ENCODE peak calls at places on chromosome 3, in ten cellular contexts. F is GM23338, W is prostate gland, G is HCT116, V is GM12878, I is suprapubic skin, Q is SK-N-MC, R is vagina, X is transverse colon, T is GM12891. B is an unnamed sample.

GRCh38 chr3:52277972-52278509 is 408 bp downstream of the WDR82 start:
- DNase-seq in F (peak; percentile 62), R (no peak), T (no peak), Q (no peak), X (no peak), I (peak; percentile 84), W (peak; percentile 33), G (no peak), V (no peak), B (peak; percentile 93)

GRCh38 chr3:112097378-112097777 is 11.2 kb downstream of the C3orf52 start:
- DNase-seq in I (no peak), Q (no peak), F (no peak), V (no peak), R (no peak), W (peak; percentile 87), G (peak; percentile 91), T (no peak), X (peak; percentile 71), B (no peak)

GRCh38 chr3:45994661-45995369 is 809 bp downstream of the FYCO1 start:
- DNase-seq in W (no peak), T (no peak), F (peak; percentile 30), G (no peak), V (no peak), Q (no peak), R (no peak), I (no peak), X (peak; percentile 54), B (no peak)

GRCh38 chr3:72379500-72380187 is 468.6 kb downstream of the SHQ1 start:
- DNase-seq in R (no peak), G (no peak), W (no peak), T (no peak), Q (no peak), X (no peak), V (no peak), I (no peak), F (no peak), B (no peak)

GRCh38 chr3:82085356-82085755 is 323.9 kb upstream of the GBE1 start:
- DNase-seq in I (no peak), R (no peak), X (no peak), W (no peak), Q (no peak), T (no peak), G (no peak), F (no peak), V (no peak), B (no peak)

GRCh38 chr3:141405581-141405980 is 37.3 kb downstream of the ZBTB38 start:
- DNase-seq in F (no peak), R (no peak), G (no peak), T (no peak), I (no peak), V (no peak), X (no peak), Q (no peak), W (no peak), B (no peak)

GRCh38 chr3:6180171-6180570 is 680.7 kb upstream of the GRM7 start:
- DNase-seq in T (no peak), X (no peak), I (no peak), F (no peak), V (no peak), R (no peak), G (no peak), W (no peak), Q (no peak), B (no peak)

GRCh38 chr3:170598091-170598502 is 12.2 kb upstream of the SLC7A14 start:
- DNase-seq in Q (no peak), I (no peak), W (no peak), F (no peak), R (no peak), T (no peak), G (no peak), V (no peak), X (no peak), B (no peak)

GRCh38 chr3:100556656-100557310 is 52.6 kb upstream of the ADGRG7 start:
- DNase-seq in W (no peak), I (no peak), R (no peak), G (no peak), X (no peak), T (no peak), V (no peak), Q (no peak), F (no peak), B (no peak)

GRCh38 chr3:141192345-141192744 is 39.3 kb upstream of the PXYLP1 start:
- DNase-seq in R (no peak), I (peak; percentile 99), T (peak; percentile 51), X (peak; percentile 98), F (peak; percentile 98), W (peak; percentile 95), Q (peak; percentile 91), G (peak; percentile 89), V (peak; percentile 64), B (peak; percentile 100)

GRCh38 chr3:59502806-59503205 is 453.0 kb upstream of the CFAP20DC start:
- DNase-seq in F (no peak), T (no peak), X (no peak), V (no peak), I (no peak), R (no peak), Q (no peak), W (no peak), G (no peak), B (no peak)

GRCh38 chr3:175295248-175296000 is 436.3 kb downstream of the NAALADL2 start:
- DNase-seq in V (no peak), G (no peak), F (no peak), Q (no peak), T (no peak), R (no peak), X (no peak), I (no peak), W (no peak), B (no peak)

GRCh38 chr3:65888980-65889706 is 149.6 kb downstream of the MAGI1 start:
- DNase-seq in G (peak; percentile 13), W (no peak), T (no peak), Q (no peak), V (no peak), I (no peak), R (no peak), X (no peak), F (peak; percentile 36), B (no peak)

GRCh38 chr3:193869221-193870201 is 266.4 kb upstream of the HES1 start:
- DNase-seq in W (no peak), F (peak; percentile 77), G (peak; percentile 79), Q (no peak), R (no peak), X (no peak), T (no peak), V (no peak), I (no peak), B (no peak)

GRCh38 chr3:186165331-186165730 is 56.4 kb upstream of the ETV5 start:
- DNase-seq in Q (no peak), W (no peak), T (no peak), I (no peak), G (no peak), X (no peak), R (no peak), F (no peak), V (no peak), B (no peak)

GRCh38 chr3:72487078-72487765 is 361.0 kb downstream of the SHQ1 start:
- DNase-seq in V (no peak), X (peak; percentile 72), W (peak; percentile 26), F (peak; percentile 15), G (peak; percentile 19), I (peak; percentile 91), R (no peak), T (no peak), Q (no peak), B (peak; percentile 93)

GRCh38 chr3:119637679-119638525 is 22.5 kb downstream of the POPDC2 start:
- DNase-seq in X (no peak), R (no peak), I (no peak), T (no peak), Q (no peak), F (no peak), W (no peak), G (no peak), V (peak; percentile 82), B (no peak)

GRCh38 chr3:48927928-48928327 is 9.3 kb downstream of the ARIH2 start:
- DNase-seq in F (no peak), T (no peak), G (no peak), I (no peak), X (no peak), R (no peak), V (no peak), Q (no peak), W (no peak), B (no peak)

GRCh38 chr3:104367000-104367399 is 999.7 kb upstream of the ALCAM start:
- DNase-seq in W (no peak), R (no peak), X (no peak), F (no peak), V (no peak), T (no peak), I (no peak), Q (no peak), G (no peak), B (no peak)
- TF ChIP-seq POLR2AphosphoS5 in W (no peak), R (no peak), X (no peak), F (no peak), V (no peak), T (no peak), I (no peak), Q (no peak), G (no peak), B (no peak)

DNA sequence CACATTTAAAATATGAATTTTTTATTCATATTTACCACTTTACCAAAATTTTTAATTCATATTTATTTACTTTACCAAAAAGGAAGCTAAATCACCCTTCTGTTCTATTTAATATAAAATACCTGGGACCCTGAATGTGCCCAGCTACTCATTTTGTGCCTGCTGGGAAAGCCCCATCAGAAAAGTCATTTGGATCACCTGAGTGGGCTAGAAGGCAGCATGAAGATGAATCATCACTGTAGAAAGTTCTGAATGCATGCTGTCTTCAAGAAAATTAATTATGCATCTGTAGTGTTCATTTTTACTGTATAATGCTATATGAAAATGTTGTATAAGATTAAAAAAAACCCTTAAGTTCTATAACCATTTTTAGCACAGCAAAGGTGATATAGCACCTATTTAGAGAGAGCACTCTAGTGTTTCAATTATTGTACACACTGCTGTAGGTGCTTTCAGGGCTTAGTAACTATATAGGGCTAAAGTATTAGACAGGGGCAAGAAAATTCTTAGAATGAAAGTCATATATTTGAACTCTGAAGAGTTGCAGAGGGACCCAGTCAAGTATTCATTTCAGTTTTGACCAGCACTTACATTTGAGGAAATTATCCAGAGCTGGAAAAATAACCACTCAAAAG is 175.1 kb downstream of the NFKBIZ start:
- DNase-seq in W (no peak), Q (no peak), T (no peak), R (no peak), X (no peak), F (no peak), G (no peak), I (no peak), V (no peak), B (no peak)
- TF ChIP-seq POLR2AphosphoS5 in W (no peak), Q (no peak), T (no peak), R (no peak), X (no peak), F (no peak), G (no peak), I (no peak), V (no peak), B (no peak)

GRCh38 chr3:154120903-154121235 is 321 bp upstream of the ARHGEF26 start:
- DNase-seq in X (no peak), V (no peak), I (no peak), W (no peak), Q (peak; percentile 14), R (no peak), F (no peak), G (no peak), T (no peak), B (no peak)
- TF ChIP-seq POLR2AphosphoS5 in X (no peak), V (no peak), I (no peak), W (no peak), Q (no peak), R (no peak), F (no peak), G (no peak), T (no peak), B (no peak)

GRCh38 chr3:128415773-128416577 is 50.7 kb downstream of the DNAJB8 start:
- DNase-seq in F (no peak), W (no peak), X (no peak), R (no peak), T (no peak), G (no peak), V (no peak), Q (no peak), I (no peak), B (no peak)
- TF ChIP-seq POLR2AphosphoS5 in F (no peak), W (no peak), X (no peak), R (no peak), T (no peak), G (no peak), V (no peak), Q (no peak), I (no peak), B (no peak)